ENCODE peak calls at places on chromosomes 2 and 18, in four cellular contexts. One of them, this sample, is unnamed.

GRCh38 chr2:231342111-231342711 is 53.3 kb upstream of the B3GNT7 start:
- DNase-seq in stomach: no peak
- DNase-seq in upper lobe of right lung: peak
- DNase-seq in cardiac muscle cell: no peak
- DNase-seq in this sample: no peak

GRCh38 chr2:241772063-241772499 is 4.5 kb upstream of the GAL3ST2 start:
- DNase-seq in stomach: no peak
- DNase-seq in cardiac muscle cell: no peak
- DNase-seq in upper lobe of right lung: no peak
- DNase-seq in this sample: peak

GRCh38 chr2:207885010-207885409 is 115.3 kb upstream of the FZD5 start:
- DNase-seq in stomach: no peak
- DNase-seq in cardiac muscle cell: no peak
- DNase-seq in upper lobe of right lung: no peak
- DNase-seq in this sample: no peak

GRCh38 chr2:230067990-230068657 is 600 bp downstream of the SLC16A14 start:
- DNase-seq in cardiac muscle cell: peak
- DNase-seq in upper lobe of right lung: peak
- DNase-seq in stomach: peak
- DNase-seq in this sample: peak

GRCh38 chr2:187461294-187462261 is 13.5 kb upstream of the CALCRL start:
- DNase-seq in upper lobe of right lung: no peak
- DNase-seq in stomach: no peak
- DNase-seq in cardiac muscle cell: peak
- DNase-seq in this sample: no peak

GRCh38 chr2:27707462-27708256 is 44.0 kb downstream of the SLC4A1AP start:
- DNase-seq in stomach: no peak
- DNase-seq in cardiac muscle cell: no peak
- DNase-seq in upper lobe of right lung: no peak
- DNase-seq in this sample: no peak

GRCh38 chr2:227188292-227188691 is 23.9 kb downstream of the COL4A3 start:
- DNase-seq in upper lobe of right lung: no peak
- DNase-seq in stomach: no peak
- DNase-seq in cardiac muscle cell: peak
- DNase-seq in this sample: no peak

GRCh38 chr2:234765315-234765714 is 186.5 kb upstream of the SH3BP4 start:
- DNase-seq in upper lobe of right lung: no peak
- DNase-seq in cardiac muscle cell: no peak
- DNase-seq in stomach: no peak
- DNase-seq in this sample: no peak

GRCh38 chr2:149716687-149717086 is 129.1 kb upstream of the MMADHC start:
- DNase-seq in cardiac muscle cell: peak
- DNase-seq in stomach: no peak
- DNase-seq in upper lobe of right lung: no peak
- DNase-seq in this sample: no peak

GRCh38 chr2:210225461-210225798 is 183 bp upstream of the ACADL start:
- DNase-seq in cardiac muscle cell: no peak
- DNase-seq in upper lobe of right lung: no peak
- DNase-seq in stomach: no peak
- DNase-seq in this sample: no peak

GRCh38 chr2:160109939-160110673 is 47.7 kb upstream of the PLA2R1 start:
- DNase-seq in upper lobe of right lung: no peak
- DNase-seq in stomach: peak
- DNase-seq in cardiac muscle cell: peak
- DNase-seq in this sample: peak

GRCh38 chr2:84919885-84920580 is 14.6 kb downstream of the TMSB10 start:
- DNase-seq in upper lobe of right lung: no peak
- DNase-seq in stomach: no peak
- DNase-seq in cardiac muscle cell: no peak
- DNase-seq in this sample: no peak

GRCh38 chr2:237456200-237456731 is 30.8 kb upstream of the MLPH start:
- DNase-seq in upper lobe of right lung: peak
- DNase-seq in stomach: no peak
- DNase-seq in cardiac muscle cell: no peak
- DNase-seq in this sample: no peak

GRCh38 chr2:62524293-62524941 is 18.4 kb upstream of the TMEM17 start:
- DNase-seq in upper lobe of right lung: no peak
- DNase-seq in stomach: no peak
- DNase-seq in cardiac muscle cell: no peak
- DNase-seq in this sample: no peak

GRCh38 chr2:64426191-64426952 is 27.6 kb upstream of the LGALSL start:
- DNase-seq in upper lobe of right lung: no peak
- DNase-seq in stomach: no peak
- DNase-seq in cardiac muscle cell: no peak
- DNase-seq in this sample: no peak

GRCh38 chr2:191230174-191230573 is 15.0 kb upstream of the MYO1B start:
- DNase-seq in cardiac muscle cell: no peak
- DNase-seq in upper lobe of right lung: no peak
- DNase-seq in stomach: no peak
- DNase-seq in this sample: no peak

GRCh38 chr2:72898263-72898906 is 11.2 kb downstream of the SPR start:
- DNase-seq in stomach: no peak
- DNase-seq in cardiac muscle cell: no peak
- DNase-seq in upper lobe of right lung: no peak
- DNase-seq in this sample: no peak

GRCh38 chr2:48715042-48715899 is 40.3 kb downstream of the LHCGR start:
- DNase-seq in stomach: peak
- DNase-seq in upper lobe of right lung: peak
- DNase-seq in cardiac muscle cell: peak
- DNase-seq in this sample: no peak

GRCh38 chr18:48827321-48828200 is 123.2 kb downstream of the SMAD7 start:
- DNase-seq in stomach: peak
- DNase-seq in cardiac muscle cell: peak
- DNase-seq in upper lobe of right lung: peak
- DNase-seq in this sample: no peak

GRCh38 chr2:107729456-107729855 is 97.2 kb upstream of the RGPD4 start:
- DNase-seq in upper lobe of right lung: no peak
- DNase-seq in cardiac muscle cell: no peak
- DNase-seq in stomach: no peak
- DNase-seq in this sample: no peak

GRCh38 chr2:143890799-143891198 is 629.1 kb downstream of the ZEB2 start:
- DNase-seq in stomach: no peak
- DNase-seq in upper lobe of right lung: no peak
- DNase-seq in cardiac muscle cell: no peak
- DNase-seq in this sample: no peak

GRCh38 chr2:66440011-66440542 is 5.2 kb downstream of the MEIS1 start:
- DNase-seq in cardiac muscle cell: no peak
- DNase-seq in stomach: no peak
- DNase-seq in upper lobe of right lung: no peak
- DNase-seq in this sample: peak

GRCh38 chr2:240848900-240849680 is 19.5 kb upstream of the AGXT start:
- DNase-seq in stomach: no peak
- DNase-seq in cardiac muscle cell: no peak
- DNase-seq in upper lobe of right lung: no peak
- DNase-seq in this sample: no peak

GRCh38 chr2:143371616-143372015 is 242.4 kb downstream of the ARHGAP15 start:
- DNase-seq in stomach: no peak
- DNase-seq in upper lobe of right lung: no peak
- DNase-seq in cardiac muscle cell: no peak
- DNase-seq in this sample: no peak

GRCh38 chr2:235744161-235744560 is 250.3 kb downstream of the AGAP1 start:
- DNase-seq in cardiac muscle cell: no peak
- DNase-seq in stomach: no peak
- DNase-seq in upper lobe of right lung: no peak
- DNase-seq in this sample: no peak

GRCh38 chr2:218407717-218408116 is 8.0 kb downstream of the CTDSP1 start:
- DNase-seq in cardiac muscle cell: no peak
- DNase-seq in stomach: no peak
- DNase-seq in upper lobe of right lung: no peak
- DNase-seq in this sample: no peak

GRCh38 chr2:85663684-85664565 is 4.1 kb downstream of the SFTPB start:
- DNase-seq in upper lobe of right lung: peak
- DNase-seq in stomach: no peak
- DNase-seq in cardiac muscle cell: no peak
- DNase-seq in this sample: no peak

GRCh38 chr2:100470898-100471514 is 724 bp downstream of the NMS start:
- DNase-seq in stomach: no peak
- DNase-seq in upper lobe of right lung: no peak
- DNase-seq in cardiac muscle cell: peak
- DNase-seq in this sample: no peak

GRCh38 chr2:236717120-236717519 is 147.5 kb downstream of the ACKR3 start:
- DNase-seq in cardiac muscle cell: no peak
- DNase-seq in upper lobe of right lung: no peak
- DNase-seq in stomach: no peak
- DNase-seq in this sample: no peak

GRCh38 chr2:127064642-127065250 is 42.2 kb downstream of the BIN1 start:
- DNase-seq in upper lobe of right lung: peak
- DNase-seq in cardiac muscle cell: peak
- DNase-seq in stomach: peak
- DNase-seq in this sample: peak

GRCh38 chr2:239876241-239876947 is 148.7 kb downstream of the NDUFA10 start:
- DNase-seq in stomach: peak
- DNase-seq in upper lobe of right lung: peak
- DNase-seq in cardiac muscle cell: no peak
- DNase-seq in this sample: no peak

GRCh38 chr2:113703404-113704299 is 52.8 kb downstream of the SLC35F5 start:
- DNase-seq in cardiac muscle cell: no peak
- DNase-seq in upper lobe of right lung: no peak
- DNase-seq in stomach: no peak
- DNase-seq in this sample: no peak

GRCh38 chr2:102664439-102665042 is 45.2 kb downstream of the SLC9A2 start:
- DNase-seq in stomach: no peak
- DNase-seq in upper lobe of right lung: no peak
- DNase-seq in cardiac muscle cell: no peak
- DNase-seq in this sample: no peak

GRCh38 chr18:36769611-36770314 is 59.0 kb downstream of the TPGS2 start:
- DNase-seq in upper lobe of right lung: no peak
- DNase-seq in cardiac muscle cell: peak
- DNase-seq in stomach: no peak
- DNase-seq in this sample: no peak

GRCh38 chr2:48530033-48530804 is at the start of gene STON1:
- DNase-seq in stomach: peak
- DNase-seq in upper lobe of right lung: peak
- DNase-seq in cardiac muscle cell: peak
- DNase-seq in this sample: no peak

GRCh38 chr2:98875081-98875728 is 60.8 kb downstream of the CRACDL start:
- DNase-seq in upper lobe of right lung: peak
- DNase-seq in stomach: no peak
- DNase-seq in cardiac muscle cell: no peak
- DNase-seq in this sample: no peak

GRCh38 chr2:45259144-45259543 is 249.9 kb upstream of the SIX2 start:
- DNase-seq in upper lobe of right lung: no peak
- DNase-seq in cardiac muscle cell: no peak
- DNase-seq in stomach: peak
- DNase-seq in this sample: no peak

GRCh38 chr2:55309441-55309840 is 40.4 kb upstream of the MTIF2 start:
- DNase-seq in cardiac muscle cell: no peak
- DNase-seq in stomach: no peak
- DNase-seq in upper lobe of right lung: no peak
- DNase-seq in this sample: no peak

GRCh38 chr2:240981871-240982800 is 16.3 kb upstream of the SNED1 start:
- DNase-seq in cardiac muscle cell: no peak
- DNase-seq in stomach: no peak
- DNase-seq in upper lobe of right lung: no peak
- DNase-seq in this sample: no peak

DNA sequence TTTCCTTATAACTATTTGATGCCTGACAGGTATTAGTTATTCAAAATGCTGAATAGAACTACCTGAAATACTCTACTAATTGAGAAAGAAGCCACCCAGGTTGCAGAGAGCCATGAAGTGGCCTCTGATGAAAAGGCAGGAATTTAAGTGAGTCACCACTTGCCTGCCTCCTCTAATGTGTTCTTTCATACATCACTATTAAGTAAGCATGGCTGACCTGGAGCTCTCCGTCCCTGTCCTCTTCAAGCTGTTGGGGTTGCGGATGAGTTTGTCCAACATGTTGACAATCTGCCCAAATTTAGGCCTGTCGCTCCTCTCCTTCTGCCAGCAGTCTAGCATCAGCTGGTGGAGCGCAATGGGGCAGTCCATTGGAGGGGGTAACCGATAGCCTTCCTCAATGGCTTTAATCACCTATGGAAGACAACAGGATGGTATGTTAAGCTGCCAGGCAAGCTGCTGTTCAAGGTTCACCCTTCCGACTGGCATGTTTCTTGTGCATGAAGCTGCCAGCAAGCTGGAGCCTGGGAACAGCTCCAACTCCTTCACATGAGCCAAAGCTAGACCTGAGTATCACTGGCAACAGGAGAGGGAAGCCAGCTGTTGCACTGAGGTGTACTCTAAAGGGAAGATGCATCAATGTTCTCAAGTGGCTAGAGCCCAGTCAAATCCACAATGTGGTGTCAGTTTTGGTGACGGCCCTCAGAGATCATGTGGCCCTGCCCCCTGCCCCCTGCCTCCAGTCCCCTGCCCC is 142.2 kb downstream of the EPHA4 start:
- DNase-seq in stomach: peak
- DNase-seq in cardiac muscle cell: no peak
- DNase-seq in upper lobe of right lung: no peak
- DNase-seq in this sample: no peak
- H3K27ac ChIP-seq in stomach: peak
- H3K27ac ChIP-seq in cardiac muscle cell: no peak
- H3K27ac ChIP-seq in upper lobe of right lung: no peak
- H3K27ac ChIP-seq in this sample: no peak

GRCh38 chr2:3162442-3163077 is 215.1 kb downstream of the EIPR1 start:
- DNase-seq in cardiac muscle cell: no peak
- DNase-seq in upper lobe of right lung: peak
- DNase-seq in stomach: no peak
- DNase-seq in this sample: no peak

GRCh38 chr2:3154694-3155093 is 222.9 kb downstream of the EIPR1 start:
- DNase-seq in stomach: no peak
- DNase-seq in upper lobe of right lung: no peak
- DNase-seq in cardiac muscle cell: no peak
- DNase-seq in this sample: no peak

GRCh38 chr2:3163401-3163800 is 214.2 kb downstream of the EIPR1 start:
- DNase-seq in cardiac muscle cell: no peak
- DNase-seq in upper lobe of right lung: no peak
- DNase-seq in stomach: no peak
- DNase-seq in this sample: no peak

GRCh38 chr2:3160751-3161330 is 216.8 kb downstream of the EIPR1 start:
- DNase-seq in stomach: no peak
- DNase-seq in cardiac muscle cell: no peak
- DNase-seq in upper lobe of right lung: peak
- DNase-seq in this sample: no peak

GRCh38 chr2:3159801-3160545 is 217.6 kb downstream of the EIPR1 start:
- DNase-seq in upper lobe of right lung: peak
- DNase-seq in stomach: no peak
- DNase-seq in cardiac muscle cell: no peak
- DNase-seq in this sample: no peak
- TF ChIP-seq CTCF in upper lobe of right lung: no peak
- TF ChIP-seq CTCF in stomach: no peak
- TF ChIP-seq CTCF in cardiac muscle cell: no peak
- TF ChIP-seq CTCF in this sample: no peak

DNA sequence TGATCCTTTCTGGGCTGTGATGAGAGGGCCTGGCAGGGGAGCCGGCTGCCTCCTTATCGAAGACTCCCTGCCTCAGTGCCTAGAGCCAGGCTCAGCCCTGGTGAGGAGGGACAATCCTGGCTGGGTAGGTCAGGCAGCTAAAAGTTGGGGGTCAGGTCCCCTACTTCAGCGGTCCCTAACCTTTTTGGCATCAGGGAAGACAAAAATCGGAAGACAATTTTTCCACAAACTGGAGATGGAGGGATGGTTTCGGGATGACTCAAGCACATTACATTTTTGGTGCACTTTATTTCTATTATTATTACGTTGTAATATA is 53.1 kb downstream of the HS1BP3 start:
- DNase-seq in cardiac muscle cell: no peak
- DNase-seq in upper lobe of right lung: peak
- DNase-seq in stomach: no peak
- DNase-seq in this sample: no peak
- H3K27ac ChIP-seq in cardiac muscle cell: no peak
- H3K27ac ChIP-seq in upper lobe of right lung: peak
- H3K27ac ChIP-seq in stomach: peak
- H3K27ac ChIP-seq in this sample: no peak

GRCh38 chr18:6943143-6943542 is 174.5 kb downstream of the LAMA1 start:
- DNase-seq in cardiac muscle cell: no peak
- DNase-seq in stomach: peak
- DNase-seq in upper lobe of right lung: no peak
- DNase-seq in this sample: no peak
- TF ChIP-seq CTCF in cardiac muscle cell: no peak
- TF ChIP-seq CTCF in stomach: no peak
- TF ChIP-seq CTCF in upper lobe of right lung: no peak
- TF ChIP-seq CTCF in this sample: no peak

This sample was measured in MM.1S.